ENCODE peak calls at places on chromosomes 6 and 20, in seven cellular contexts. One of them, this sample, is unnamed.

GRCh38 chr6:84447651-84448050 is 220.2 kb upstream of the CEP162 start:
- DNase-seq in GM20000: no peak
- DNase-seq in psoas muscle: no peak
- DNase-seq in G401: no peak
- DNase-seq in stimulated activated CD4-positive, alpha-beta T cell treated with anti-CD3 and anti-CD28 coated beads, Interleukin-1b, Interleukin-23, amount 100 ng/mL, for 1 hour: no peak
- DNase-seq in effector CD4-positive, alpha-beta T cell: no peak
- DNase-seq in Right ventricle myocardium superior: no peak
- DNase-seq in this sample: no peak

GRCh38 chr6:18323935-18324707 is 59.8 kb upstream of the DEK start:
- DNase-seq in GM20000: peak
- DNase-seq in psoas muscle: no peak
- DNase-seq in G401: peak
- DNase-seq in stimulated activated CD4-positive, alpha-beta T cell treated with anti-CD3 and anti-CD28 coated beads, Interleukin-1b, Interleukin-23, amount 100 ng/mL, for 1 hour: no peak
- DNase-seq in effector CD4-positive, alpha-beta T cell: no peak
- DNase-seq in Right ventricle myocardium superior: no peak
- DNase-seq in this sample: no peak

GRCh38 chr20:2455771-2456497 is 14.7 kb downstream of the SNRPB start:
- DNase-seq in GM20000: no peak
- DNase-seq in psoas muscle: no peak
- DNase-seq in G401: no peak
- DNase-seq in stimulated activated CD4-positive, alpha-beta T cell treated with anti-CD3 and anti-CD28 coated beads, Interleukin-1b, Interleukin-23, amount 100 ng/mL, for 1 hour: no peak
- DNase-seq in effector CD4-positive, alpha-beta T cell: no peak
- DNase-seq in Right ventricle myocardium superior: no peak
- DNase-seq in this sample: no peak

GRCh38 chr20:60765821-60766403 is 486.1 kb upstream of the CDH4 start:
- DNase-seq in GM20000: no peak
- DNase-seq in psoas muscle: no peak
- DNase-seq in G401: no peak
- DNase-seq in stimulated activated CD4-positive, alpha-beta T cell treated with anti-CD3 and anti-CD28 coated beads, Interleukin-1b, Interleukin-23, amount 100 ng/mL, for 1 hour: no peak
- DNase-seq in effector CD4-positive, alpha-beta T cell: no peak
- DNase-seq in Right ventricle myocardium superior: no peak
- DNase-seq in this sample: no peak

GRCh38 chr6:137389150-137389664 is 105.0 kb downstream of the OLIG3 start:
- DNase-seq in GM20000: peak
- DNase-seq in psoas muscle: no peak
- DNase-seq in G401: no peak
- DNase-seq in stimulated activated CD4-positive, alpha-beta T cell treated with anti-CD3 and anti-CD28 coated beads, Interleukin-1b, Interleukin-23, amount 100 ng/mL, for 1 hour: peak
- DNase-seq in effector CD4-positive, alpha-beta T cell: peak
- DNase-seq in Right ventricle myocardium superior: no peak
- DNase-seq in this sample: peak

GRCh38 chr6:169812257-169812644 is 60.8 kb downstream of the ERMARD start:
- DNase-seq in GM20000: no peak
- DNase-seq in psoas muscle: no peak
- DNase-seq in G401: no peak
- DNase-seq in stimulated activated CD4-positive, alpha-beta T cell treated with anti-CD3 and anti-CD28 coated beads, Interleukin-1b, Interleukin-23, amount 100 ng/mL, for 1 hour: no peak
- DNase-seq in effector CD4-positive, alpha-beta T cell: no peak
- DNase-seq in Right ventricle myocardium superior: no peak
- DNase-seq in this sample: no peak

GRCh38 chr6:14739830-14740229 is 506.0 kb upstream of the JARID2 start:
- DNase-seq in GM20000: no peak
- DNase-seq in psoas muscle: no peak
- DNase-seq in G401: no peak
- DNase-seq in stimulated activated CD4-positive, alpha-beta T cell treated with anti-CD3 and anti-CD28 coated beads, Interleukin-1b, Interleukin-23, amount 100 ng/mL, for 1 hour: no peak
- DNase-seq in effector CD4-positive, alpha-beta T cell: no peak
- DNase-seq in Right ventricle myocardium superior: no peak
- DNase-seq in this sample: no peak

GRCh38 chr6:15505463-15505918 is 157.3 kb downstream of the DTNBP1 start:
- DNase-seq in GM20000: no peak
- DNase-seq in psoas muscle: peak
- DNase-seq in G401: no peak
- DNase-seq in stimulated activated CD4-positive, alpha-beta T cell treated with anti-CD3 and anti-CD28 coated beads, Interleukin-1b, Interleukin-23, amount 100 ng/mL, for 1 hour: no peak
- DNase-seq in effector CD4-positive, alpha-beta T cell: no peak
- DNase-seq in Right ventricle myocardium superior: no peak
- DNase-seq in this sample: no peak

GRCh38 chr6:156988276-156989158 is 211.3 kb downstream of the ARID1B start:
- DNase-seq in GM20000: peak
- DNase-seq in psoas muscle: no peak
- DNase-seq in G401: no peak
- DNase-seq in stimulated activated CD4-positive, alpha-beta T cell treated with anti-CD3 and anti-CD28 coated beads, Interleukin-1b, Interleukin-23, amount 100 ng/mL, for 1 hour: no peak
- DNase-seq in effector CD4-positive, alpha-beta T cell: no peak
- DNase-seq in Right ventricle myocardium superior: no peak
- DNase-seq in this sample: no peak

GRCh38 chr6:136225496-136225895 is 24.6 kb downstream of the MTFR2 start:
- DNase-seq in GM20000: no peak
- DNase-seq in psoas muscle: no peak
- DNase-seq in G401: no peak
- DNase-seq in stimulated activated CD4-positive, alpha-beta T cell treated with anti-CD3 and anti-CD28 coated beads, Interleukin-1b, Interleukin-23, amount 100 ng/mL, for 1 hour: no peak
- DNase-seq in effector CD4-positive, alpha-beta T cell: no peak
- DNase-seq in Right ventricle myocardium superior: no peak
- DNase-seq in this sample: no peak

GRCh38 chr20:36094497-36094896 is 60.0 kb upstream of the EPB41L1 start:
- DNase-seq in GM20000: no peak
- DNase-seq in psoas muscle: no peak
- DNase-seq in G401: peak
- DNase-seq in stimulated activated CD4-positive, alpha-beta T cell treated with anti-CD3 and anti-CD28 coated beads, Interleukin-1b, Interleukin-23, amount 100 ng/mL, for 1 hour: no peak
- DNase-seq in effector CD4-positive, alpha-beta T cell: no peak
- DNase-seq in Right ventricle myocardium superior: no peak
- DNase-seq in this sample: no peak

GRCh38 chr6:104639671-104640070 is 220.0 kb downstream of the HACE1 start:
- DNase-seq in GM20000: peak
- DNase-seq in psoas muscle: no peak
- DNase-seq in G401: no peak
- DNase-seq in stimulated activated CD4-positive, alpha-beta T cell treated with anti-CD3 and anti-CD28 coated beads, Interleukin-1b, Interleukin-23, amount 100 ng/mL, for 1 hour: no peak
- DNase-seq in effector CD4-positive, alpha-beta T cell: no peak
- DNase-seq in Right ventricle myocardium superior: no peak
- DNase-seq in this sample: no peak

GRCh38 chr6:13049666-13050254 is 278.6 kb downstream of the TBC1D7 start:
- DNase-seq in GM20000: no peak
- DNase-seq in psoas muscle: no peak
- DNase-seq in G401: no peak
- DNase-seq in stimulated activated CD4-positive, alpha-beta T cell treated with anti-CD3 and anti-CD28 coated beads, Interleukin-1b, Interleukin-23, amount 100 ng/mL, for 1 hour: no peak
- DNase-seq in effector CD4-positive, alpha-beta T cell: no peak
- DNase-seq in Right ventricle myocardium superior: no peak
- DNase-seq in this sample: no peak

GRCh38 chr20:48285656-48286055 is 500.4 kb upstream of the SULF2 start:
- DNase-seq in GM20000: no peak
- DNase-seq in psoas muscle: no peak
- DNase-seq in G401: no peak
- DNase-seq in stimulated activated CD4-positive, alpha-beta T cell treated with anti-CD3 and anti-CD28 coated beads, Interleukin-1b, Interleukin-23, amount 100 ng/mL, for 1 hour: no peak
- DNase-seq in effector CD4-positive, alpha-beta T cell: no peak
- DNase-seq in Right ventricle myocardium superior: no peak
- DNase-seq in this sample: no peak

GRCh38 chr20:53834044-53834442 is 236.4 kb downstream of the BCAS1 start:
- DNase-seq in GM20000: no peak
- DNase-seq in psoas muscle: no peak
- DNase-seq in G401: no peak
- DNase-seq in stimulated activated CD4-positive, alpha-beta T cell treated with anti-CD3 and anti-CD28 coated beads, Interleukin-1b, Interleukin-23, amount 100 ng/mL, for 1 hour: no peak
- DNase-seq in effector CD4-positive, alpha-beta T cell: no peak
- DNase-seq in Right ventricle myocardium superior: no peak
- DNase-seq in this sample: no peak

GRCh38 chr6:163793584-163793983 is 379.1 kb downstream of the QKI start:
- DNase-seq in GM20000: no peak
- DNase-seq in psoas muscle: no peak
- DNase-seq in G401: no peak
- DNase-seq in stimulated activated CD4-positive, alpha-beta T cell treated with anti-CD3 and anti-CD28 coated beads, Interleukin-1b, Interleukin-23, amount 100 ng/mL, for 1 hour: no peak
- DNase-seq in effector CD4-positive, alpha-beta T cell: no peak
- DNase-seq in Right ventricle myocardium superior: no peak
- DNase-seq in this sample: no peak

GRCh38 chr6:142361765-142362540 is 60.1 kb downstream of the ADGRG6 start:
- DNase-seq in GM20000: no peak
- DNase-seq in psoas muscle: no peak
- DNase-seq in G401: no peak
- DNase-seq in stimulated activated CD4-positive, alpha-beta T cell treated with anti-CD3 and anti-CD28 coated beads, Interleukin-1b, Interleukin-23, amount 100 ng/mL, for 1 hour: no peak
- DNase-seq in effector CD4-positive, alpha-beta T cell: no peak
- DNase-seq in Right ventricle myocardium superior: no peak
- DNase-seq in this sample: no peak

GRCh38 chr20:38685853-38686473 is 38.3 kb upstream of the SLC32A1 start:
- DNase-seq in GM20000: peak
- DNase-seq in psoas muscle: no peak
- DNase-seq in G401: no peak
- DNase-seq in stimulated activated CD4-positive, alpha-beta T cell treated with anti-CD3 and anti-CD28 coated beads, Interleukin-1b, Interleukin-23, amount 100 ng/mL, for 1 hour: no peak
- DNase-seq in effector CD4-positive, alpha-beta T cell: peak
- DNase-seq in Right ventricle myocardium superior: peak
- DNase-seq in this sample: peak

GRCh38 chr6:56062856-56063255 is 184.5 kb downstream of the COL21A1 start:
- DNase-seq in GM20000: no peak
- DNase-seq in psoas muscle: no peak
- DNase-seq in G401: no peak
- DNase-seq in stimulated activated CD4-positive, alpha-beta T cell treated with anti-CD3 and anti-CD28 coated beads, Interleukin-1b, Interleukin-23, amount 100 ng/mL, for 1 hour: no peak
- DNase-seq in effector CD4-positive, alpha-beta T cell: no peak
- DNase-seq in Right ventricle myocardium superior: no peak
- DNase-seq in this sample: no peak

GRCh38 chr20:57785720-57786119 is 75.9 kb upstream of the PMEPA1 start:
- DNase-seq in GM20000: no peak
- DNase-seq in psoas muscle: no peak
- DNase-seq in G401: no peak
- DNase-seq in stimulated activated CD4-positive, alpha-beta T cell treated with anti-CD3 and anti-CD28 coated beads, Interleukin-1b, Interleukin-23, amount 100 ng/mL, for 1 hour: no peak
- DNase-seq in effector CD4-positive, alpha-beta T cell: no peak
- DNase-seq in Right ventricle myocardium superior: no peak
- DNase-seq in this sample: no peak

GRCh38 chr6:113094781-113095180 is 747.7 kb downstream of the RFPL4B start:
- DNase-seq in GM20000: no peak
- DNase-seq in psoas muscle: no peak
- DNase-seq in G401: no peak
- DNase-seq in stimulated activated CD4-positive, alpha-beta T cell treated with anti-CD3 and anti-CD28 coated beads, Interleukin-1b, Interleukin-23, amount 100 ng/mL, for 1 hour: no peak
- DNase-seq in effector CD4-positive, alpha-beta T cell: no peak
- DNase-seq in Right ventricle myocardium superior: no peak
- DNase-seq in this sample: no peak

GRCh38 chr20:17619351-17620093 is 49.6 kb downstream of the DSTN start:
- DNase-seq in GM20000: no peak
- DNase-seq in psoas muscle: peak
- DNase-seq in G401: no peak
- DNase-seq in stimulated activated CD4-positive, alpha-beta T cell treated with anti-CD3 and anti-CD28 coated beads, Interleukin-1b, Interleukin-23, amount 100 ng/mL, for 1 hour: no peak
- DNase-seq in effector CD4-positive, alpha-beta T cell: no peak
- DNase-seq in Right ventricle myocardium superior: no peak
- DNase-seq in this sample: no peak

GRCh38 chr6:79544939-79545450 is 7.8 kb upstream of the LCA5 start:
- DNase-seq in GM20000: peak
- DNase-seq in psoas muscle: peak
- DNase-seq in G401: peak
- DNase-seq in stimulated activated CD4-positive, alpha-beta T cell treated with anti-CD3 and anti-CD28 coated beads, Interleukin-1b, Interleukin-23, amount 100 ng/mL, for 1 hour: no peak
- DNase-seq in effector CD4-positive, alpha-beta T cell: no peak
- DNase-seq in Right ventricle myocardium superior: peak
- DNase-seq in this sample: no peak

GRCh38 chr20:723756-724155 is 44.5 kb downstream of the SLC52A3 start:
- DNase-seq in GM20000: no peak
- DNase-seq in psoas muscle: no peak
- DNase-seq in G401: peak
- DNase-seq in stimulated activated CD4-positive, alpha-beta T cell treated with anti-CD3 and anti-CD28 coated beads, Interleukin-1b, Interleukin-23, amount 100 ng/mL, for 1 hour: no peak
- DNase-seq in effector CD4-positive, alpha-beta T cell: no peak
- DNase-seq in Right ventricle myocardium superior: peak
- DNase-seq in this sample: no peak

GRCh38 chr6:83536034-83536646 is 23.8 kb downstream of the PRSS35 start:
- DNase-seq in GM20000: peak
- DNase-seq in psoas muscle: no peak
- DNase-seq in G401: no peak
- DNase-seq in stimulated activated CD4-positive, alpha-beta T cell treated with anti-CD3 and anti-CD28 coated beads, Interleukin-1b, Interleukin-23, amount 100 ng/mL, for 1 hour: no peak
- DNase-seq in effector CD4-positive, alpha-beta T cell: peak
- DNase-seq in Right ventricle myocardium superior: no peak
- DNase-seq in this sample: peak

GRCh38 chr20:47546184-47547033 is 44.7 kb downstream of the NCOA3 start:
- DNase-seq in GM20000: no peak
- DNase-seq in psoas muscle: no peak
- DNase-seq in G401: no peak
- DNase-seq in stimulated activated CD4-positive, alpha-beta T cell treated with anti-CD3 and anti-CD28 coated beads, Interleukin-1b, Interleukin-23, amount 100 ng/mL, for 1 hour: no peak
- DNase-seq in effector CD4-positive, alpha-beta T cell: no peak
- DNase-seq in Right ventricle myocardium superior: no peak
- DNase-seq in this sample: no peak

GRCh38 chr6:168527451-168528210 is 86.6 kb downstream of the SMOC2 start:
- DNase-seq in GM20000: no peak
- DNase-seq in psoas muscle: no peak
- DNase-seq in G401: no peak
- DNase-seq in stimulated activated CD4-positive, alpha-beta T cell treated with anti-CD3 and anti-CD28 coated beads, Interleukin-1b, Interleukin-23, amount 100 ng/mL, for 1 hour: no peak
- DNase-seq in effector CD4-positive, alpha-beta T cell: no peak
- DNase-seq in Right ventricle myocardium superior: no peak
- DNase-seq in this sample: no peak

GRCh38 chr6:139686308-139686707 is 311.9 kb upstream of the CITED2 start:
- DNase-seq in GM20000: no peak
- DNase-seq in psoas muscle: peak
- DNase-seq in G401: no peak
- DNase-seq in stimulated activated CD4-positive, alpha-beta T cell treated with anti-CD3 and anti-CD28 coated beads, Interleukin-1b, Interleukin-23, amount 100 ng/mL, for 1 hour: no peak
- DNase-seq in effector CD4-positive, alpha-beta T cell: no peak
- DNase-seq in Right ventricle myocardium superior: no peak
- DNase-seq in this sample: no peak

GRCh38 chr6:36807750-36808149 is 31.5 kb downstream of the CPNE5 start:
- DNase-seq in GM20000: no peak
- DNase-seq in psoas muscle: no peak
- DNase-seq in G401: no peak
- DNase-seq in stimulated activated CD4-positive, alpha-beta T cell treated with anti-CD3 and anti-CD28 coated beads, Interleukin-1b, Interleukin-23, amount 100 ng/mL, for 1 hour: no peak
- DNase-seq in effector CD4-positive, alpha-beta T cell: no peak
- DNase-seq in Right ventricle myocardium superior: no peak
- DNase-seq in this sample: no peak

GRCh38 chr20:24672181-24672880 is 202.9 kb downstream of the SYNDIG1 start:
- DNase-seq in GM20000: no peak
- DNase-seq in psoas muscle: no peak
- DNase-seq in G401: no peak
- DNase-seq in stimulated activated CD4-positive, alpha-beta T cell treated with anti-CD3 and anti-CD28 coated beads, Interleukin-1b, Interleukin-23, amount 100 ng/mL, for 1 hour: no peak
- DNase-seq in effector CD4-positive, alpha-beta T cell: no peak
- DNase-seq in Right ventricle myocardium superior: no peak
- DNase-seq in this sample: no peak

GRCh38 chr6:113495521-113495920 is 361.6 kb upstream of the MARCKS start:
- DNase-seq in GM20000: no peak
- DNase-seq in psoas muscle: no peak
- DNase-seq in G401: no peak
- DNase-seq in stimulated activated CD4-positive, alpha-beta T cell treated with anti-CD3 and anti-CD28 coated beads, Interleukin-1b, Interleukin-23, amount 100 ng/mL, for 1 hour: no peak
- DNase-seq in effector CD4-positive, alpha-beta T cell: no peak
- DNase-seq in Right ventricle myocardium superior: no peak
- DNase-seq in this sample: no peak

GRCh38 chr6:1491920-1492319 is 102.5 kb downstream of the FOXF2 start:
- DNase-seq in GM20000: no peak
- DNase-seq in psoas muscle: no peak
- DNase-seq in G401: no peak
- DNase-seq in stimulated activated CD4-positive, alpha-beta T cell treated with anti-CD3 and anti-CD28 coated beads, Interleukin-1b, Interleukin-23, amount 100 ng/mL, for 1 hour: no peak
- DNase-seq in effector CD4-positive, alpha-beta T cell: no peak
- DNase-seq in Right ventricle myocardium superior: no peak
- DNase-seq in this sample: no peak

GRCh38 chr6:157656437-157657005 is 166.5 kb upstream of the SNX9 start:
- DNase-seq in GM20000: no peak
- DNase-seq in psoas muscle: no peak
- DNase-seq in G401: no peak
- DNase-seq in stimulated activated CD4-positive, alpha-beta T cell treated with anti-CD3 and anti-CD28 coated beads, Interleukin-1b, Interleukin-23, amount 100 ng/mL, for 1 hour: no peak
- DNase-seq in effector CD4-positive, alpha-beta T cell: no peak
- DNase-seq in Right ventricle myocardium superior: no peak
- DNase-seq in this sample: no peak

GRCh38 chr6:105499928-105500327 is 97.0 kb upstream of the PREP start:
- DNase-seq in GM20000: no peak
- DNase-seq in psoas muscle: no peak
- DNase-seq in G401: no peak
- DNase-seq in stimulated activated CD4-positive, alpha-beta T cell treated with anti-CD3 and anti-CD28 coated beads, Interleukin-1b, Interleukin-23, amount 100 ng/mL, for 1 hour: no peak
- DNase-seq in effector CD4-positive, alpha-beta T cell: no peak
- DNase-seq in Right ventricle myocardium superior: no peak
- DNase-seq in this sample: no peak

GRCh38 chr20:45229264-45230056 is 8.3 kb downstream of the SEMG2 start:
- DNase-seq in GM20000: peak
- DNase-seq in psoas muscle: no peak
- DNase-seq in G401: no peak
- DNase-seq in stimulated activated CD4-positive, alpha-beta T cell treated with anti-CD3 and anti-CD28 coated beads, Interleukin-1b, Interleukin-23, amount 100 ng/mL, for 1 hour: no peak
- DNase-seq in effector CD4-positive, alpha-beta T cell: no peak
- DNase-seq in Right ventricle myocardium superior: peak
- DNase-seq in this sample: no peak

GRCh38 chr6:150894935-150895686 is 29.6 kb downstream of the MTHFD1L start:
- DNase-seq in GM20000: peak
- DNase-seq in psoas muscle: no peak
- DNase-seq in G401: peak
- DNase-seq in stimulated activated CD4-positive, alpha-beta T cell treated with anti-CD3 and anti-CD28 coated beads, Interleukin-1b, Interleukin-23, amount 100 ng/mL, for 1 hour: no peak
- DNase-seq in effector CD4-positive, alpha-beta T cell: no peak
- DNase-seq in Right ventricle myocardium superior: no peak
- DNase-seq in this sample: no peak

GRCh38 chr6:144885817-144886216 is 600.7 kb downstream of the UTRN start:
- DNase-seq in GM20000: no peak
- DNase-seq in psoas muscle: no peak
- DNase-seq in G401: no peak
- DNase-seq in stimulated activated CD4-positive, alpha-beta T cell treated with anti-CD3 and anti-CD28 coated beads, Interleukin-1b, Interleukin-23, amount 100 ng/mL, for 1 hour: no peak
- DNase-seq in effector CD4-positive, alpha-beta T cell: no peak
- DNase-seq in Right ventricle myocardium superior: no peak
- DNase-seq in this sample: no peak

GRCh38 chr6:144294016-144294415 is 8.9 kb downstream of the UTRN start:
- DNase-seq in GM20000: no peak
- DNase-seq in psoas muscle: no peak
- DNase-seq in G401: no peak
- DNase-seq in stimulated activated CD4-positive, alpha-beta T cell treated with anti-CD3 and anti-CD28 coated beads, Interleukin-1b, Interleukin-23, amount 100 ng/mL, for 1 hour: no peak
- DNase-seq in effector CD4-positive, alpha-beta T cell: no peak
- DNase-seq in Right ventricle myocardium superior: no peak
- DNase-seq in this sample: no peak